ENCODE peak calls at places on chromosome 12, in six cellular contexts. K is ovary, P is esophagus squamous epithelium, N is tibial artery, M is astrocyte, I is Karpas-422. W is an unnamed sample. For H3K27me3, the result is how much of the 10 kb centered on the place peaks cover.

GRCh38 chr12:116642101-116642500 is 82.9 kb downstream of the MAP1LC3B2 start:
- DNase-seq in P (no peak), I (no peak), M (no peak), K (no peak), N (no peak), W (no peak)

GRCh38 chr12:108611884-108612415 is 14.1 kb upstream of the TMEM119 start:
- DNase-seq in N (no peak), I (peak), K (no peak), M (peak), P (no peak), W (no peak)

GRCh38 chr12:38585090-38585489 is 268.5 kb downstream of the ALG10B start:
- DNase-seq in M (no peak), K (no peak), I (no peak), P (no peak), N (no peak), W (no peak)

GRCh38 chr12:31752450-31752849 is 23.6 kb upstream of the AMN1 start:
- DNase-seq in K (no peak), M (no peak), I (no peak), N (no peak), P (no peak), W (no peak)

GRCh38 chr12:100359822-100360221 is 2.9 kb downstream of the SLC17A8 start:
- DNase-seq in P (no peak), N (no peak), I (no peak), M (peak), K (no peak), W (no peak)

GRCh38 chr12:31915442-31915841 is 43.8 kb upstream of the RESF1 start:
- DNase-seq in N (no peak), P (no peak), I (no peak), M (no peak), K (no peak), W (no peak)

GRCh38 chr12:39390752-39391151 is 52.2 kb downstream of the KIF21A start:
- DNase-seq in K (no peak), M (no peak), N (no peak), I (no peak), P (no peak), W (no peak)

GRCh38 chr12:115223322-115223721 is 539.3 kb upstream of the TBX3 start:
- DNase-seq in K (no peak), N (no peak), P (no peak), M (peak), I (no peak), W (no peak)

GRCh38 chr12:62683724-62684501 is 217.3 kb downstream of the MON2 start:
- DNase-seq in I (no peak), M (peak), P (no peak), K (peak), N (peak), W (no peak)

GRCh38 chr12:14952295-14952995 is 9.0 kb downstream of the ARHGDIB start:
- DNase-seq in P (no peak), N (no peak), K (no peak), M (peak), I (peak), W (no peak)

GRCh38 chr12:117009759-117010158 is 89.5 kb downstream of the TESC start:
- DNase-seq in N (no peak), K (no peak), I (no peak), M (no peak), P (no peak), W (no peak)

GRCh38 chr12:44972746-44973421 is 78.0 kb downstream of the DBX2 start:
- DNase-seq in N (no peak), K (no peak), P (no peak), M (no peak), I (peak), W (no peak)

GRCh38 chr12:46124848-46125619 is 134.7 kb upstream of the SCAF11 start:
- DNase-seq in I (peak), P (no peak), K (peak), N (peak), M (peak), W (peak)

GRCh38 chr12:123389560-123390351 is 5.8 kb downstream of the KMT5A start:
- DNase-seq in K (peak), I (peak), M (no peak), N (no peak), P (no peak), W (peak)

GRCh38 chr12:106145539-106146447 is 7.0 kb upstream of the NUAK1 start:
- DNase-seq in N (no peak), P (no peak), I (no peak), K (peak), M (no peak), W (peak)

GRCh38 chr12:55718650-55719275 is 1.4 kb upstream of the RDH5 start:
- DNase-seq in K (no peak), M (no peak), I (no peak), P (no peak), N (no peak), W (no peak)

GRCh38 chr12:132152921-132153321 is 8.7 kb downstream of the NOC4L start:
- DNase-seq in M (no peak), K (no peak), I (no peak), N (no peak), P (no peak), W (no peak)

GRCh38 chr12:109461049-109461845 is 15.9 kb downstream of the KCTD10 start:
- DNase-seq in N (no peak), I (peak), M (peak), P (no peak), K (no peak), W (no peak)

GRCh38 chr12:122847921-122848421 is 12.7 kb downstream of the HIP1R start:
- DNase-seq in M (no peak), P (no peak), N (no peak), K (no peak), I (no peak), W (no peak)

GRCh38 chr12:62724947-62725447 is 210.0 kb downstream of the PPM1H start:
- DNase-seq in N (peak), K (peak), I (no peak), M (peak), P (no peak), W (peak)

GRCh38 chr12:130768120-130768519 is 52.0 kb upstream of the RIMBP2 start:
- DNase-seq in P (no peak), N (no peak), I (no peak), K (no peak), M (no peak), W (no peak)

GRCh38 chr12:44377443-44378160 is 498.5 kb downstream of the NELL2 start:
- DNase-seq in M (no peak), I (no peak), N (no peak), K (no peak), P (no peak), W (no peak)

GRCh38 chr12:49230176-49230575 is 34.7 kb upstream of the TUBA1C start:
- DNase-seq in M (no peak), I (no peak), K (no peak), N (no peak), P (no peak), W (no peak)

GRCh38 chr12:106369624-106370346 is 12.2 kb downstream of the POLR3B start:
- DNase-seq in P (no peak), M (peak), N (no peak), K (no peak), I (no peak), W (no peak)

GRCh38 chr12:115857923-115858322 is 419.6 kb downstream of the MED13L start:
- DNase-seq in M (no peak), N (no peak), K (no peak), P (no peak), I (no peak), W (no peak)

GRCh38 chr12:23523339-23523738 is 426.1 kb downstream of the SOX5 start:
- DNase-seq in P (no peak), M (no peak), N (no peak), I (no peak), K (no peak), W (no peak)

GRCh38 chr12:118371354-118372282 is 1.1 kb downstream of the TAOK3 start:
- DNase-seq in I (peak), M (no peak), N (peak), P (no peak), K (peak), W (no peak)

GRCh38 chr12:31570880-31571279 is 20.1 kb downstream of the DENND5B start:
- DNase-seq in I (no peak), M (no peak), P (no peak), N (no peak), K (no peak), W (no peak)

GRCh38 chr12:65511134-65511912 is 232.8 kb downstream of the MSRB3 start:
- DNase-seq in P (no peak), N (no peak), K (no peak), M (no peak), I (no peak), W (no peak)

GRCh38 chr12:121712462-121713256 is at the start of gene TMEM120B:
- DNase-seq in K (peak), N (peak), M (peak), I (peak), P (no peak), W (peak)

GRCh38 chr12:15931590-15932053 is 20.5 kb downstream of the DERA start:
- DNase-seq in N (no peak), K (no peak), P (no peak), I (peak), M (no peak), W (no peak)

DNA sequence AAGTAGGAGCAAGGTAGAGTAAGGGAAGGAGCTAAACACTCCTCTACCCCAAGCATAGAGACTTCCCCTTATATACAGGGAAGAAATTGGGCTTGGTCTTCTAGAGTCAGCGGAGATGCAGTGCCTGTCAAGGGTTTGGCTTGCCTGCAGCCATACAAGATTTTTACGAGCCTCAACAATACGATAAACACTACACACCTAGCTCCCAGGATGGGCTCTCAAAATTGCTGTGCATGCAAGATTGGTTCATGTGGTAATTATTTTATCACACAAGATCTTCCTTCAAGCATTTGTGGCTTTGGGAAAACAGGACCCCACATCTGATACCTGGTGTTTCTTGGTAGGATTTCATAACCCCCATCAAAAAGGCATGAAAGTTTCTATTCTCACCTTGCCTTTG is at the start of gene KRT1:
- DNase-seq in N (no peak), I (no peak), K (no peak), P (no peak), M (no peak), W (no peak)
- H3K27me3 ChIP-seq in N (under half), I (under half), K (under half), P (under half), M (under half), W (under half)

GRCh38 chr12:72226510-72226909 is 45.7 kb upstream of the TRHDE start:
- DNase-seq in P (no peak), M (no peak), N (no peak), K (no peak), I (no peak), W (no peak)
- H3K27me3 ChIP-seq in P (under half), M (under half), N (under half), K (under half), I (under half), W (under half)

GRCh38 chr12:85280138-85280983 is at the start of gene ALX1:
- DNase-seq in I (no peak), K (peak), P (no peak), N (no peak), M (no peak), W (no peak)

GRCh38 chr12:85281947-85282312 is 1.9 kb downstream of the ALX1 start:
- DNase-seq in I (no peak), P (no peak), M (no peak), K (no peak), N (no peak), W (no peak)

GRCh38 chr12:85279449-85280137 is 427 bp upstream of the ALX1 start:
- DNase-seq in P (no peak), M (no peak), I (no peak), N (no peak), K (no peak), W (no peak)

GRCh38 chr12:85283560-85283959 is 3.5 kb downstream of the ALX1 start:
- DNase-seq in M (no peak), P (no peak), I (no peak), N (no peak), K (no peak), W (no peak)

DNA sequence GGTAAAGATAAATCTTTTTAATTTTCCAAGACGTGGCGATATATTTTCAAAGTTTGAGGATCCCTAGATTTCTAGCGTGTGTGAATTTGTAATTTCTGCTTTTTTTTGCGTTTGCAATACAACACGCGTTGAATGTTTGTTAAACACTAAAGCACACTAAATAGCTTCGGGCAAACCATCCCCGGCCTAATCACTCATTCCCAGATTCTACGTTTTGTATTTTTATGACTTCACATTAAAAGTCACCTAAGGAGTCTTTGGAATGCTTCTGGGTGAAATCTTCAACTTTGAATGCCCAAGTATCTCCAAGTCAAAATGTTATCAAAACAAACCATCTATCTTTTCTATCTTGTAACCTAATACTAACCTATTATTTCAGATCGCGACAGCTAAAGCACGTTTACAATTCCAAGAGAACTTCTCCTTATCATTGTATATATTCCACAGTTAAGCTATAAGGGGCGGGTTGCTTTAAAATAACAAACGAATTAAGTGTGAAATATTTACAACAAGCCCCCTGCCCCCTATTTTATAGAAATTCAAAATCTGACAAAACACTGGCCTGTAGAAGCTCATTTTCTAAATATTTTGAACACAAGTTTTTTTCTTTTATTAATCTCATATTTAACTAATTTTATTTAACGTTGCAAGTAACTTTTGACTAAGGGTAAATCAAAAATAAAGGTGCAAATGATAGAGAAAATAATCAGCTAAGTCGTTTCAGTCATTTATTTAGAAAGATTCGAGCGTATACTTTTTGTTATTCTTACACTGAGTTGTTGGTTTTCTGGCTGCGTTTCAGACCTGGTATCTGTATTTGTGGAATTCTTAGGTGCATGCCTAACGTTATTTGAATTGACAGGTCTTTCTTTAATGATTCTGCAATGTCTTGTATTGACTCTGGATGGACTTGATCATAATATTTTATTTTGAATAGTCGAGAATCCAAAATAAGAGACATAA is 1.2 kb downstream of the ALX1 start:
- DNase-seq in M (no peak), K (no peak), I (no peak), P (no peak), N (no peak), W (no peak)
- H3K27me3 ChIP-seq in M (half or more), K (under half), I (under half), P (under half), N (under half), W (half or more)

DNA sequence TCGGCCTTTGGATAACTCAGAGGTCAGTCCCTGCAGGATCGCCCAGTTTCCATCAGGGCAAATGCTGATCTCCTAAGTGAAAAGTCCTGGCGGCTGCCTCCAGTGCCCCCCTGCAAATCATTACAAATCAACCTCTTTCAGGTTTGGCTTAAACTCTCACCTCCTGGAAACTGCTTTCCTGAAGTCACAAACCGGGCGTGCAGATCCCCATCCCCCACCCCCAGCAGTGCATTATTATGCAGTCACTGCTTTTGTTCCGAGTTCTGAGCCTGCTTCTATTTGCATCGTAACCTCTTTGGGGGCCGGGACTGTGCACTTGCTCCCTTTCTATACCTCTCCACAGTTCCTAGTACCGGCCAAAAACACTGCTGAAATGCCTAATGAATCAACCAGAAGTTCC is at the start of gene USP44:
- DNase-seq in N (no peak), K (no peak), P (no peak), I (no peak), M (no peak), W (no peak)
- H3K27me3 ChIP-seq in N (under half), K (under half), P (under half), I (under half), M (under half), W (under half)